ENCODE peak calls at places on chromosomes 16 and 17, in four cellular contexts. One of them, this sample, is unnamed.

GRCh38 chr16:75382611-75383010 is 50.7 kb downstream of the CFDP1 start:
- DNase-seq in fibroblast of lung: no peak
- DNase-seq in T-cell: no peak
- DNase-seq in T-helper 2 cell: no peak
- DNase-seq in this sample: no peak

GRCh38 chr17:78128616-78129384 is at the start of gene TMC6:
- DNase-seq in fibroblast of lung: no peak
- DNase-seq in T-cell: peak
- DNase-seq in T-helper 2 cell: no peak
- DNase-seq in this sample: peak

GRCh38 chr16:88353232-88353631 is 29.5 kb upstream of the ZNF469 start:
- DNase-seq in fibroblast of lung: no peak
- DNase-seq in T-cell: no peak
- DNase-seq in T-helper 2 cell: no peak
- DNase-seq in this sample: no peak

GRCh38 chr16:4734063-4734729 is at the start of the genes ANKS3 and DNAAF8:
- DNase-seq in fibroblast of lung: peak
- DNase-seq in T-cell: peak
- DNase-seq in T-helper 2 cell: peak
- DNase-seq in this sample: peak

GRCh38 chr16:27722266-27722636 is 172.3 kb downstream of the KATNIP start:
- DNase-seq in fibroblast of lung: no peak
- DNase-seq in T-cell: no peak
- DNase-seq in T-helper 2 cell: no peak
- DNase-seq in this sample: no peak

GRCh38 chr17:78401891-78402290 is 23.4 kb downstream of the PGS1 start:
- DNase-seq in fibroblast of lung: no peak
- DNase-seq in T-cell: no peak
- DNase-seq in T-helper 2 cell: no peak
- DNase-seq in this sample: no peak

GRCh38 chr17:76458580-76459490 is 5.9 kb upstream of the UBE2O start:
- DNase-seq in fibroblast of lung: peak
- DNase-seq in T-cell: no peak
- DNase-seq in T-helper 2 cell: no peak
- DNase-seq in this sample: peak

GRCh38 chr16:10947211-10947787 is 2.9 kb downstream of the CLEC16A start:
- DNase-seq in fibroblast of lung: no peak
- DNase-seq in T-cell: no peak
- DNase-seq in T-helper 2 cell: no peak
- DNase-seq in this sample: no peak

GRCh38 chr16:89050868-89051311 is 42.8 kb upstream of the ACSF3 start:
- DNase-seq in fibroblast of lung: no peak
- DNase-seq in T-cell: no peak
- DNase-seq in T-helper 2 cell: no peak
- DNase-seq in this sample: peak

GRCh38 chr16:58515125-58515870 is at the start of gene SETD6:
- DNase-seq in fibroblast of lung: peak
- DNase-seq in T-cell: peak
- DNase-seq in T-helper 2 cell: peak
- DNase-seq in this sample: peak

GRCh38 chr17:42038221-42038973 is 12.0 kb downstream of the C17orf113 start:
- DNase-seq in fibroblast of lung: no peak
- DNase-seq in T-cell: no peak
- DNase-seq in T-helper 2 cell: no peak
- DNase-seq in this sample: no peak

GRCh38 chr16:2213817-2214720 is 571 bp downstream of the PGP start:
- DNase-seq in fibroblast of lung: no peak
- DNase-seq in T-cell: no peak
- DNase-seq in T-helper 2 cell: no peak
- DNase-seq in this sample: no peak

GRCh38 chr17:44878627-44879221 is 20.5 kb downstream of the EFTUD2 start:
- DNase-seq in fibroblast of lung: peak
- DNase-seq in T-cell: peak
- DNase-seq in T-helper 2 cell: no peak
- DNase-seq in this sample: no peak

GRCh38 chr17:19359151-19359550 is 3.4 kb downstream of the B9D1 start:
- DNase-seq in fibroblast of lung: no peak
- DNase-seq in T-cell: no peak
- DNase-seq in T-helper 2 cell: no peak
- DNase-seq in this sample: no peak

GRCh38 chr17:39175695-39176093 is 9.7 kb upstream of the ARL5C start:
- DNase-seq in fibroblast of lung: no peak
- DNase-seq in T-cell: no peak
- DNase-seq in T-helper 2 cell: no peak
- DNase-seq in this sample: no peak

GRCh38 chr16:87550510-87550961 is 51.8 kb upstream of the JPH3 start:
- DNase-seq in fibroblast of lung: no peak
- DNase-seq in T-cell: peak
- DNase-seq in T-helper 2 cell: peak
- DNase-seq in this sample: peak

GRCh38 chr17:19370493-19370960 is 7.8 kb upstream of the MAPK7 start:
- DNase-seq in fibroblast of lung: no peak
- DNase-seq in T-cell: no peak
- DNase-seq in T-helper 2 cell: no peak
- DNase-seq in this sample: no peak

GRCh38 chr17:28597606-28598383 is 1.0 kb downstream of the SPAG5 start:
- DNase-seq in fibroblast of lung: no peak
- DNase-seq in T-cell: no peak
- DNase-seq in T-helper 2 cell: no peak
- DNase-seq in this sample: no peak

GRCh38 chr16:81610144-81610842 is 165.7 kb downstream of the CMIP start:
- DNase-seq in fibroblast of lung: peak
- DNase-seq in T-cell: no peak
- DNase-seq in T-helper 2 cell: no peak
- DNase-seq in this sample: peak

GRCh38 chr16:11452298-11452697 is 107.0 kb downstream of the RMI2 start:
- DNase-seq in fibroblast of lung: no peak
- DNase-seq in T-cell: no peak
- DNase-seq in T-helper 2 cell: no peak
- DNase-seq in this sample: no peak

GRCh38 chr16:46812781-46813555 is 18.0 kb downstream of the C16orf87 start:
- DNase-seq in fibroblast of lung: no peak
- DNase-seq in T-cell: no peak
- DNase-seq in T-helper 2 cell: no peak
- DNase-seq in this sample: no peak

GRCh38 chr16:88730632-88731607 is 24.6 kb downstream of the CTU2 start:
- DNase-seq in fibroblast of lung: peak
- DNase-seq in T-cell: no peak
- DNase-seq in T-helper 2 cell: no peak
- DNase-seq in this sample: no peak

GRCh38 chr16:87278191-87279093 is 38.8 kb downstream of the C16orf95 start:
- DNase-seq in fibroblast of lung: peak
- DNase-seq in T-cell: peak
- DNase-seq in T-helper 2 cell: no peak
- DNase-seq in this sample: peak

GRCh38 chr17:15967706-15968399 is 22.9 kb downstream of the ADORA2B start:
- DNase-seq in fibroblast of lung: peak
- DNase-seq in T-cell: no peak
- DNase-seq in T-helper 2 cell: no peak
- DNase-seq in this sample: no peak

GRCh38 chr17:14748036-14748715 is 447.3 kb downstream of the HS3ST3B1 start:
- DNase-seq in fibroblast of lung: no peak
- DNase-seq in T-cell: no peak
- DNase-seq in T-helper 2 cell: no peak
- DNase-seq in this sample: no peak

GRCh38 chr16:58160855-58161254 is 31.7 kb upstream of the CFAP20 start:
- DNase-seq in fibroblast of lung: no peak
- DNase-seq in T-cell: no peak
- DNase-seq in T-helper 2 cell: no peak
- DNase-seq in this sample: no peak

GRCh38 chr16:56554441-56554840 is 10.4 kb upstream of the MT4 start:
- DNase-seq in fibroblast of lung: no peak
- DNase-seq in T-cell: no peak
- DNase-seq in T-helper 2 cell: no peak
- DNase-seq in this sample: no peak

GRCh38 chr17:31404028-31404949 is 12.8 kb downstream of the RAB11FIP4 start:
- DNase-seq in fibroblast of lung: no peak
- DNase-seq in T-cell: no peak
- DNase-seq in T-helper 2 cell: no peak
- DNase-seq in this sample: no peak

GRCh38 chr16:726438-727290 is at the start of the genes CCDC78 and HAGHL:
- DNase-seq in fibroblast of lung: peak
- DNase-seq in T-cell: peak
- DNase-seq in T-helper 2 cell: peak
- DNase-seq in this sample: peak

GRCh38 chr17:70313450-70313849 is 144.1 kb downstream of the KCNJ2 start:
- DNase-seq in fibroblast of lung: peak
- DNase-seq in T-cell: no peak
- DNase-seq in T-helper 2 cell: no peak
- DNase-seq in this sample: no peak

GRCh38 chr17:78708510-78708973 is 73.5 kb downstream of the CYTH1 start:
- DNase-seq in fibroblast of lung: peak
- DNase-seq in T-cell: peak
- DNase-seq in T-helper 2 cell: no peak
- DNase-seq in this sample: peak

GRCh38 chr17:48722924-48723554 is at the start of gene PRAC2:
- DNase-seq in fibroblast of lung: no peak
- DNase-seq in T-cell: no peak
- DNase-seq in T-helper 2 cell: no peak
- DNase-seq in this sample: no peak

GRCh38 chr17:2786176-2786881 is 9.9 kb upstream of the RAP1GAP2 start:
- DNase-seq in fibroblast of lung: peak
- DNase-seq in T-cell: peak
- DNase-seq in T-helper 2 cell: peak
- DNase-seq in this sample: peak

GRCh38 chr16:69386596-69386995 is 789 bp upstream of the TERF2 start:
- DNase-seq in fibroblast of lung: peak
- DNase-seq in T-cell: no peak
- DNase-seq in T-helper 2 cell: no peak
- DNase-seq in this sample: no peak

GRCh38 chr17:75130632-75131277 is 787 bp downstream of the NT5C start:
- DNase-seq in fibroblast of lung: peak
- DNase-seq in T-cell: peak
- DNase-seq in T-helper 2 cell: no peak
- DNase-seq in this sample: no peak

GRCh38 chr16:4142268-4142667 is 26.0 kb upstream of the ADCY9 start:
- DNase-seq in fibroblast of lung: no peak
- DNase-seq in T-cell: peak
- DNase-seq in T-helper 2 cell: no peak
- DNase-seq in this sample: no peak

GRCh38 chr17:40121191-40121885 is 433 bp upstream of the MSL1 start:
- DNase-seq in fibroblast of lung: peak
- DNase-seq in T-cell: no peak
- DNase-seq in T-helper 2 cell: peak
- DNase-seq in this sample: no peak

This sample was measured in 8988T.